ENCODE peak calls at places on chromosome 11, in ten cellular contexts. K, Y, I, S, R, C, P, X, U and E are unnamed samples.

GRCh38 chr11:33926954-33927552 is 35.2 kb upstream of the LMO2 start:
- DNase-seq in K (no peak), Y (no peak), I (no peak), S (no peak), R (no peak), C (no peak), P (no peak), X (no peak), U (no peak), E (no peak)

GRCh38 chr11:4919250-4919649 is at the start of gene OR51G2:
- DNase-seq in K (no peak), Y (no peak), I (no peak), S (no peak), R (no peak), C (no peak), P (no peak), X (no peak), U (no peak), E (no peak)

GRCh38 chr11:114211444-114212122 is 84.6 kb upstream of the NNMT start:
- DNase-seq in K (no peak), Y (no peak), I (peak; percentile 80), S (peak; percentile 73), R (no peak), C (no peak), P (no peak), X (no peak), U (no peak), E (no peak)

GRCh38 chr11:17298302-17298701 is 21.8 kb downstream of the NUCB2 start:
- DNase-seq in K (no peak), Y (no peak), I (no peak), S (no peak), R (no peak), C (no peak), P (no peak), X (no peak), U (no peak), E (no peak)

GRCh38 chr11:121928597-121929580 is 187.1 kb downstream of the BLID start:
- DNase-seq in K (no peak), Y (no peak), I (peak; percentile 44), S (peak; percentile 18), R (no peak), C (no peak), P (no peak), X (no peak), U (no peak), E (no peak)

GRCh38 chr11:111637885-111638284 is 35.6 kb downstream of the SIK2 start:
- DNase-seq in K (no peak), Y (no peak), I (no peak), S (no peak), R (no peak), C (no peak), P (no peak), X (no peak), U (no peak), E (no peak)

GRCh38 chr11:116658876-116659535 is 113.8 kb downstream of the BUD13 start:
- DNase-seq in K (no peak), Y (no peak), I (no peak), S (no peak), R (no peak), C (no peak), P (no peak), X (no peak), U (no peak), E (no peak)

GRCh38 chr11:35912883-35913614 is 30.8 kb upstream of the LDLRAD3 start:
- DNase-seq in K (no peak), Y (no peak), I (no peak), S (no peak), R (no peak), C (no peak), P (no peak), X (no peak), U (no peak), E (no peak)

GRCh38 chr11:12242071-12242672 is 131.8 kb downstream of the MICAL2 start:
- DNase-seq in K (no peak), Y (no peak), I (no peak), S (no peak), R (no peak), C (no peak), P (no peak), X (no peak), U (no peak), E (peak; percentile 96)

GRCh38 chr11:96228472-96228871 is 114.5 kb downstream of the MAML2 start:
- DNase-seq in K (peak; percentile 95), Y (peak; percentile 16), I (no peak), S (no peak), R (peak; percentile 97), C (peak; percentile 86), P (peak; percentile 88), X (peak; percentile 98), U (peak; percentile 34), E (no peak)

GRCh38 chr11:73152861-73153483 is 10.9 kb upstream of the FCHSD2 start:
- DNase-seq in K (no peak), Y (no peak), I (peak; percentile 15), S (no peak), R (no peak), C (no peak), P (no peak), X (peak; percentile 16), U (no peak), E (no peak)

DNA sequence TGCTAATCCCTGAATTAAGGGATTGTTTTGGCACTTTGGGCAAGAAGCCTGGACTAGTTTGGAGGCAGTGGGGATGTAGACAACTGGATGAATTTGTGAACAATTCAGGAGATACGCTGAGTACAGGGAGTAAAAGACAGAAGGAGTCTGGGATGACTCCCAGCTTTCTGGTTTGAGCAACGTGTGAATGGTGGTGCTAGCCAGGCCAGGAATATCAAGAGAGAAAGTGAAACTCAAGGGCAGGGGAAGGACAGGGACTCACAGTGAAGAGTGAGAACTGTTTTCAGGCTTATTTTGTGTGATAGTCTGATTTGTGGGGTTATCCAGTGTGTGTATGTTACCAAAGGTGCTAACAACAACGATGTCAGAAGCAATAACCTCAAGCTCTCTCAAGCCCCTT is 15.9 kb downstream of the CHRM1 start:
- DNase-seq in K (no peak), Y (no peak), I (no peak), S (no peak), R (no peak), C (no peak), P (no peak), X (no peak), U (no peak), E (no peak)
- H3K9ac ChIP-seq in K (no peak overlapping the region), Y (no peak overlapping the region), I (no peak overlapping the region), S (no peak overlapping the region), R (no peak overlapping the region), C (no peak overlapping the region), P (no peak overlapping the region), X (no peak overlapping the region), U (no peak overlapping the region), E (no peak overlapping the region)

GRCh38 chr11:93524173-93524536 is 19.0 kb downstream of the SMCO4 start:
- DNase-seq in K (no peak), Y (no peak), I (no peak), S (no peak), R (no peak), C (no peak), P (no peak), X (no peak), U (no peak), E (no peak)

GRCh38 chr11:93518081-93518480 is 25.1 kb downstream of the SMCO4 start:
- DNase-seq in K (no peak), Y (no peak), I (no peak), S (no peak), R (no peak), C (no peak), P (no peak), X (no peak), U (no peak), E (no peak)

GRCh38 chr11:93522448-93522847 is 20.7 kb downstream of the SMCO4 start:
- DNase-seq in K (no peak), Y (no peak), I (no peak), S (no peak), R (no peak), C (no peak), P (no peak), X (no peak), U (no peak), E (no peak)

GRCh38 chr11:93519179-93519578 is 24.0 kb downstream of the SMCO4 start:
- DNase-seq in K (no peak), Y (no peak), I (no peak), S (no peak), R (no peak), C (no peak), P (no peak), X (no peak), U (no peak), E (peak; percentile 21)

GRCh38 chr11:93521086-93521485 is 22.1 kb downstream of the SMCO4 start:
- DNase-seq in K (no peak), Y (no peak), I (no peak), S (no peak), R (no peak), C (no peak), P (no peak), X (peak; percentile 29), U (no peak), E (peak; percentile 69)
- H3K9ac ChIP-seq in K (no peak overlapping the region), Y (no peak overlapping the region), I (no peak overlapping the region), S (no peak overlapping the region), R (no peak overlapping the region), C (no peak overlapping the region), P (no peak overlapping the region), X (no peak overlapping the region), U (no peak overlapping the region), E (no peak overlapping the region)

GRCh38 chr11:74783241-74783871 is 34.7 kb downstream of the RNF169 start:
- DNase-seq in K (peak; percentile 77), Y (peak; percentile 8), I (no peak), S (no peak), R (peak; percentile 83), C (peak; percentile 73), P (no peak), X (peak; percentile 84), U (no peak), E (peak; percentile 29)
- H3K9ac ChIP-seq in K (no peak overlapping the region), Y (no peak overlapping the region), I (no peak overlapping the region), S (no peak overlapping the region), R (no peak overlapping the region), C (no peak overlapping the region), P (no peak overlapping the region), X (no peak overlapping the region), U (no peak overlapping the region), E (no peak overlapping the region)

GRCh38 chr11:808427-809286 is 1.1 kb upstream of the RPLP2 start:
- DNase-seq in K (no peak), Y (no peak), I (no peak), S (no peak), R (no peak), C (no peak), P (no peak), X (no peak), U (no peak), E (peak; percentile 46)

GRCh38 chr11:812390-812789 is 2.6 kb downstream of the RPLP2 start:
- DNase-seq in K (no peak), Y (no peak), I (no peak), S (no peak), R (no peak), C (no peak), P (no peak), X (no peak), U (no peak), E (no peak)

GRCh38 chr11:811446-812245 is 1.9 kb downstream of the RPLP2 start:
- DNase-seq in K (no peak), Y (no peak), I (no peak), S (no peak), R (no peak), C (no peak), P (no peak), X (no peak), U (no peak), E (no peak)

GRCh38 chr11:809287-810039 is at the start of gene RPLP2:
- DNase-seq in K (peak; percentile 93), Y (peak; percentile 93), I (peak; percentile 99), S (peak; percentile 97), R (peak; percentile 96), C (peak; percentile 97), P (peak; percentile 100), X (peak; percentile 99), U (peak; percentile 97), E (peak; percentile 97)

GRCh38 chr11:810040-810567 is 337 bp downstream of the RPLP2 start:
- DNase-seq in K (no peak), Y (no peak), I (no peak), S (no peak), R (no peak), C (no peak), P (no peak), X (no peak), U (no peak), E (no peak)
- H3K9ac ChIP-seq in K (peak overlapping the region; percentile 94), Y (peak overlapping the region; percentile 100), I (peak overlapping the region; percentile 91), S (peak overlapping the region; percentile 99), R (peak overlapping the region; percentile 99), C (peak overlapping the region; percentile 93), P (peak overlapping the region; percentile 98), X (peak overlapping the region; percentile 95), U (peak overlapping the region; percentile 94), E (peak overlapping the region; percentile 84)